ENCODE peak calls at places on chromosomes 4 and X, in four cellular contexts. One of them, this sample, is unnamed.
A peak's percentile ranks its signal among the peaks of the same experiment; 100 is the strongest.

GRCh38 chrX:153521034-153521433 is 3.6 kb downstream of the ATP2B3 start:
- DNase-seq in left ventricle myocardium inferior: no peak
- DNase-seq in ELR: no peak
- DNase-seq in occipital lobe: peak; percentile 46
- DNase-seq in this sample: peak; percentile 75

GRCh38 chr4:147550626-147551250 is 66.5 kb upstream of the TMEM184C start:
- DNase-seq in left ventricle myocardium inferior: no peak
- DNase-seq in ELR: peak; percentile 79
- DNase-seq in occipital lobe: no peak
- DNase-seq in this sample: no peak

GRCh38 chrX:37677765-37678164 is 7.8 kb upstream of the XK start:
- DNase-seq in left ventricle myocardium inferior: no peak
- DNase-seq in ELR: no peak
- DNase-seq in occipital lobe: no peak
- DNase-seq in this sample: no peak

GRCh38 chrX:133473451-133473850 is 58.2 kb upstream of the GPC4 start:
- DNase-seq in left ventricle myocardium inferior: no peak
- DNase-seq in ELR: no peak
- DNase-seq in occipital lobe: no peak
- DNase-seq in this sample: no peak

GRCh38 chr4:85734446-85734845 is 259.5 kb downstream of the ARHGAP24 start:
- DNase-seq in left ventricle myocardium inferior: no peak
- DNase-seq in ELR: peak; percentile 22
- DNase-seq in occipital lobe: no peak
- DNase-seq in this sample: no peak

GRCh38 chrX:25084446-25084845 is 68.7 kb upstream of the ARX start:
- DNase-seq in left ventricle myocardium inferior: no peak
- DNase-seq in ELR: no peak
- DNase-seq in occipital lobe: no peak
- DNase-seq in this sample: no peak

GRCh38 chrX:120769576-120770341 is 105.9 kb downstream of the CT47B1 start:
- DNase-seq in left ventricle myocardium inferior: no peak
- DNase-seq in ELR: peak; percentile 69
- DNase-seq in occipital lobe: no peak
- DNase-seq in this sample: peak; percentile 40

GRCh38 chrX:138710866-138711331 is 618 bp downstream of the FGF13 start:
- DNase-seq in left ventricle myocardium inferior: peak; percentile 8
- DNase-seq in ELR: no peak
- DNase-seq in occipital lobe: no peak
- DNase-seq in this sample: no peak

GRCh38 chr4:90419124-90419711 is 292.0 kb downstream of the CCSER1 start:
- DNase-seq in left ventricle myocardium inferior: no peak
- DNase-seq in ELR: peak; percentile 23
- DNase-seq in occipital lobe: no peak
- DNase-seq in this sample: peak; percentile 42

GRCh38 chrX:23317799-23318724 is 16.6 kb upstream of the PTCHD1 start:
- DNase-seq in left ventricle myocardium inferior: no peak
- DNase-seq in ELR: peak; percentile 21
- DNase-seq in occipital lobe: no peak
- DNase-seq in this sample: peak; percentile 34

GRCh38 chr4:95742872-95743271 is 97.0 kb upstream of the PDHA2 start:
- DNase-seq in left ventricle myocardium inferior: no peak
- DNase-seq in ELR: no peak
- DNase-seq in occipital lobe: no peak
- DNase-seq in this sample: no peak

GRCh38 chr4:88134536-88135361 is 23.7 kb downstream of the ABCG2 start:
- DNase-seq in left ventricle myocardium inferior: no peak
- DNase-seq in ELR: no peak
- DNase-seq in occipital lobe: no peak
- DNase-seq in this sample: no peak

GRCh38 chrX:134715930-134716619 is 57.8 kb upstream of the PLAC1 start:
- DNase-seq in left ventricle myocardium inferior: no peak
- DNase-seq in ELR: no peak
- DNase-seq in occipital lobe: no peak
- DNase-seq in this sample: no peak

GRCh38 chr4:157509286-157509685 is 288.8 kb downstream of the GRIA2 start:
- DNase-seq in left ventricle myocardium inferior: no peak
- DNase-seq in ELR: no peak
- DNase-seq in occipital lobe: no peak
- DNase-seq in this sample: no peak

This sample was measured in HT-29.